ENCODE peak calls at places on chromosome 18, in four cellular contexts. A, F, U and G are unnamed samples.
A peak's percentile ranks its signal among the peaks of the same experiment; 100 is the strongest.

GRCh38 chr18:65943268-65943667 is 192.5 kb downstream of the CDH7 start:
- DNase-seq in A (no peak), U (no peak), F (no peak), G (no peak)

GRCh38 chr18:75124551-75124950 is 84.4 kb downstream of the PTGR3 start:
- DNase-seq in U (no peak), F (no peak), A (no peak), G (no peak)

GRCh38 chr18:77131652-77132368 is 773 bp downstream of the MBP start:
- DNase-seq in A (no peak), F (peak; percentile 73), U (no peak), G (no peak)

GRCh38 chr18:58991127-58991798 is 126.6 kb downstream of the ZNF532 start:
- DNase-seq in A (no peak), U (no peak), F (no peak), G (no peak)

GRCh38 chr18:44841769-44842587 is 161.3 kb downstream of the SETBP1 start:
- DNase-seq in F (no peak), A (no peak), U (no peak), G (no peak)

GRCh38 chr18:40041951-40042350 is 1913.1 kb upstream of the PIK3C3 start:
- DNase-seq in U (no peak), A (no peak), F (no peak), G (no peak)

GRCh38 chr18:45248240-45248903 is 366.9 kb upstream of the SLC14A2 start:
- DNase-seq in U (no peak), F (no peak), A (no peak), G (no peak)

GRCh38 chr18:48824231-48824970 is 126.4 kb downstream of the SMAD7 start:
- DNase-seq in F (no peak), U (no peak), A (no peak), G (no peak)

GRCh38 chr18:69701305-69701704 is 246.4 kb downstream of the CD226 start:
- DNase-seq in U (no peak), F (no peak), A (no peak), G (no peak)

GRCh38 chr18:69708844-69709243 is 238.8 kb downstream of the CD226 start:
- DNase-seq in F (no peak), A (no peak), U (no peak), G (no peak)

GRCh38 chr18:69703461-69703860 is 244.2 kb downstream of the CD226 start:
- DNase-seq in U (no peak), A (no peak), F (no peak), G (no peak)

GRCh38 chr18:69705987-69706386 is 241.7 kb downstream of the CD226 start:
- DNase-seq in A (no peak), U (no peak), F (no peak), G (no peak)
- TF ChIP-seq JUND in A (no peak), U (no peak), F (no peak), G (no peak)

GRCh38 chr18:78934551-78935225 is 44.9 kb upstream of the SALL3 start:
- DNase-seq in F (no peak), U (no peak), A (no peak), G (no peak)

GRCh38 chr18:78936251-78937005 is 43.2 kb upstream of the SALL3 start:
- DNase-seq in U (no peak), F (no peak), A (no peak), G (no peak)

GRCh38 chr18:78934003-78934402 is 45.6 kb upstream of the SALL3 start:
- DNase-seq in U (no peak), A (no peak), F (no peak), G (no peak)

GRCh38 chr18:78937166-78937565 is 42.5 kb upstream of the SALL3 start:
- DNase-seq in U (no peak), A (no peak), F (no peak), G (no peak)

DNA sequence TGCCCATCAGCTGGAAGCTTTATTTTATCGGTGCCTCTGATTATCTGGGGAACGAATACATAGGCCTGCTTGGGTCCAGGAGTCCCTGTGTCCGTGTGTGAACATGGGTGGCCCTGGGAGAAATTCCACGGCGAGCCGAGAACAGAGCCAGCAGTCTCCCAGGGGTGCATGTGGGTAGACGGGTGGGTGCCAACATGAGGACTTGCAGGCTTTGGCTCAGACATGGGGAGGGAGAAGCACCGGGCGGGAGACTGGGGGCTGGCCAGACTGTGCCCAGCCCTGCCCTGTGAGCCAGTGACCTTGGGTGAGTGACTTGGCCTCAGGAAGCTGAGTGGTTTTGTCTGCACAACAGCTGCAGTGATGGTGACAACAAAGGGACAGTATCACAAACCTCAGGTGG is 44.2 kb upstream of the SALL3 start:
- DNase-seq in U (no peak), A (no peak), F (no peak), G (no peak)
- TF ChIP-seq JUND in U (no peak), A (no peak), F (no peak), G (no peak)

GRCh38 chr18:36284671-36285295 is 12.7 kb upstream of the FHOD3 start:
- DNase-seq in F (peak; percentile 55), A (peak; percentile 60), U (peak; percentile 62), G (no peak)
- TF ChIP-seq JUND in F (no peak), A (no peak), U (no peak), G (no peak)

GRCh38 chr18:61334491-61334850 is 1.2 kb downstream of the CDH20 start:
- DNase-seq in U (no peak), F (no peak), A (no peak), G (no peak)
- TF ChIP-seq JUND in U (no peak), F (no peak), A (no peak), G (no peak)

DNA sequence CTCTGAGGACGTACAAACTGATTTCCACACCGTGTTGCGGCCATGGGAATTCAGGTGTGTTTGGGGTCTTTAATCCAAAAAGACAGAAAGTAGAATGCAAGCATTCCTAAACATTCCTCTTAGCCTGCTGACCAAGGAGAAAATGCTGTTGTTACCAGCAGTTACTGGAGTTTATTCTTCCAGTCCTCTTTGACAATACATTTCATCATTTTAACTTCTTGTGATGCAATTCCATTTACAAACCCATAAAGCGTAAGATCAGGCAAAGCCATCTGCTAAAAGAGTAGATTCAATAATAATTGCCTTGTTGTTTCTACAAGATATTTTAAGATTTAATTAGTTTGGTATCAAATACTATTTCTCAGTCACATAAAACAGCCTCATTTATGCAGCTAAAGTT is 32.7 kb downstream of the SPIRE1 start:
- DNase-seq in F (no peak), U (no peak), A (no peak), G (no peak)
- TF ChIP-seq JUND in F (no peak), U (no peak), A (no peak), G (no peak)

DNA sequence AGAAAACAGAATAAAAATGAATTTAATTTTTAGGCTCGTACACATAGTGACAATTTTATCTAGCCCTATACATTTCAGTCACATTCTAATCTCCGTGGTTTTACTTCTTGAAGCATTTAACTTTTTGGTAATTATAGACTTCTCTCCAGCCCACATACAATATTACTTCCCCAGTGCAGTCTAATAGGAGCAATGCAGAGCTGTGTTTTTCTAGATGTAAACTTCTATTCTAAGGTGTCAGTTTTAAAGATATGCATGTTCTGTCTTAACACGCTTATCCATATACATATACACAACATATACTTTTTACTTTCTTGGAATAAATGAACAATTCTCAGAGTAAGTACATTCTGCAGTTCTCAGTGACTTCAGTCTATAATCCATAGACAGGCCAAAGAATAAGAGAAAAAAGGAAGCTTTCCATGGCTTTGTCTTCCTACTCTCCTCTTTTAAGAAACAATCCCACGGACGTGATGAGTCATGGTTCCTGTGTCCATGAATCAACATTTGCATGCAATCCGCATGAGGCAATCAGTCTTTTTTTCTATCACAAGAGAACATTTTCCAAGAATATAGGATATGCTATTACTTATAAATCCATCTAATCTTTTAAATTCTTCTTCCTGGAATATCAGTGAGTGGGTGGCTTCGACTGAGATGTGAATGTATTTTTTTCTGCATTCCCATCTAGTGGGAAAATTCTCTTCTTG is 42.8 kb downstream of the CCDC102B start:
- DNase-seq in U (peak; percentile 41), F (no peak), A (peak; percentile 23), G (peak; percentile 15)
- TF ChIP-seq JUND in U (no peak), F (peak; percentile 92), A (peak; percentile 37), G (no peak)

GRCh38 chr18:9823805-9824473 is 61.8 kb upstream of the TXNDC2 start:
- DNase-seq in U (no peak), F (no peak), A (no peak), G (no peak)

GRCh38 chr18:9825571-9826073 is 60.2 kb upstream of the TXNDC2 start:
- DNase-seq in U (peak; percentile 47), F (no peak), A (peak; percentile 83), G (no peak)

GRCh38 chr18:9822587-9822986 is 63.2 kb upstream of the TXNDC2 start:
- DNase-seq in U (no peak), A (no peak), F (no peak), G (no peak)

GRCh38 chr18:9824862-9825479 is 60.8 kb upstream of the TXNDC2 start:
- DNase-seq in U (no peak), A (no peak), F (no peak), G (no peak)

GRCh38 chr18:9824474-9824832 is 61.3 kb upstream of the TXNDC2 start:
- DNase-seq in A (no peak), F (no peak), U (no peak), G (peak; percentile 40)
- TF ChIP-seq JUND in A (no peak), F (no peak), U (no peak), G (no peak)

GRCh38 chr18:3048121-3048520 is 35.2 kb upstream of the LPIN2 start:
- DNase-seq in U (no peak), F (peak; percentile 53), A (no peak), G (no peak)
- TF ChIP-seq JUND in U (no peak), F (no peak), A (no peak), G (no peak)

DNA sequence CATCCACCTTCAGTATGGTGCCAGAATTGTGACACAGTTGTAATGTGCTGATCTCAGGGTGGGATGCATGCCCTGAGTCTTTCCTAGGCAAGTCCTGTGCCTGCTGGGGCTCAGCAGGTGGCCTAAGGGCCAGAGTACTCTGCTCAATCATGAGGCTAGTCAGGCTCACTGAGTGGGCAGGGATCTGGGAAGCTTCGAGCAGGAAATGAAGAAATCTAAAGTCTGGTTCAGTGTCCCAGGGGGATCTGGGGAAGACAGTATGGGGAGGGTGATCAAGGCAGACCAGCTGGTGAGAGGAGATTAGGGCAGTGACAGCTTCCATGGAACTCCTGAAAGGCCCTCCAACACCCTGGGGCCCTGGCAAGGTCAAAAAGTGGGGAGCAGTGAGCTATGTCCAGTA is 8.9 kb upstream of the ANKRD29 start:
- DNase-seq in U (no peak), A (no peak), F (no peak), G (no peak)
- TF ChIP-seq JUND in U (no peak), A (no peak), F (no peak), G (no peak)